ENCODE peak calls at places on chromosomes 12 and 14, in five cellular contexts. Z is right cardiac atrium, B is AG04449, P is foreskin fibroblast, U is stomach. E is an unnamed sample.

GRCh38 chr12:4032906-4033628 is 159.9 kb upstream of the PARP11 start:
- DNase-seq in B (no peak), U (no peak), Z (no peak), P (peak; percentile 74), E (no peak)

GRCh38 chr12:65603428-65604351 is 220.6 kb upstream of the HMGA2 start:
- DNase-seq in P (peak; percentile 89), U (peak; percentile 45), Z (no peak), B (peak; percentile 89), E (peak; percentile 92)

GRCh38 chr12:66417217-66417616 is 114.9 kb downstream of the HELB start:
- DNase-seq in B (no peak), Z (no peak), U (no peak), P (no peak), E (no peak)

GRCh38 chr12:51480978-51481377 is 56.3 kb downstream of the SLC4A8 start:
- DNase-seq in B (no peak), U (no peak), Z (no peak), P (no peak), E (no peak)

GRCh38 chr12:115922952-115923564 is 354.4 kb downstream of the MED13L start:
- DNase-seq in U (no peak), P (peak; percentile 21), Z (no peak), B (no peak), E (no peak)

GRCh38 chr12:93387780-93388179 is 10.1 kb downstream of the NUDT4 start:
- DNase-seq in B (no peak), P (peak; percentile 85), Z (no peak), U (no peak), E (no peak)

GRCh38 chr12:49692851-49693250 is 14.4 kb downstream of the FMNL3 start:
- DNase-seq in U (no peak), Z (no peak), P (no peak), B (no peak), E (no peak)

GRCh38 chr12:132285991-132286681 is 43.3 kb downstream of the GALNT9 start:
- DNase-seq in B (no peak), U (peak; percentile 48), P (peak; percentile 60), Z (peak; percentile 84), E (no peak)

GRCh38 chr12:65685514-65685913 is 138.8 kb upstream of the HMGA2 start:
- DNase-seq in Z (no peak), P (peak; percentile 88), B (no peak), U (no peak), E (peak; percentile 16)

GRCh38 chr12:117933545-117933944 is 35.2 kb downstream of the KSR2 start:
- DNase-seq in P (no peak), U (no peak), B (no peak), Z (no peak), E (no peak)

GRCh38 chr14:103594265-103594664 is 31.5 kb downstream of the COA8 start:
- DNase-seq in Z (no peak), B (no peak), U (no peak), P (peak; percentile 95), E (peak; percentile 25)

GRCh38 chr12:7078163-7078562 is 14.1 kb downstream of the C1R start:
- DNase-seq in Z (no peak), U (no peak), B (no peak), P (no peak), E (no peak)

GRCh38 chr14:58792421-58792820 is 154.7 kb downstream of the DACT1 start:
- DNase-seq in P (no peak), Z (no peak), B (no peak), U (no peak), E (no peak)

GRCh38 chr14:72518809-72519377 is 375.0 kb downstream of the DPF3 start:
- DNase-seq in Z (no peak), B (no peak), P (no peak), U (no peak), E (no peak)

GRCh38 chr12:49557917-49558215 is 10.1 kb downstream of the MCRS1 start:
- DNase-seq in Z (no peak), B (no peak), P (peak; percentile 27), U (no peak), E (no peak)

GRCh38 chr12:108826807-108827721 is 30.3 kb downstream of the SSH1 start:
- DNase-seq in B (no peak), Z (peak; percentile 56), U (no peak), P (peak; percentile 46), E (no peak)

GRCh38 chr14:72611956-72612500 is 281.9 kb downstream of the DPF3 start:
- DNase-seq in U (no peak), B (no peak), Z (no peak), P (no peak), E (no peak)

GRCh38 chr12:27554421-27555186 is 30.6 kb downstream of the PPFIBP1 start:
- DNase-seq in Z (peak; percentile 86), B (no peak), P (peak; percentile 74), U (no peak), E (no peak)

GRCh38 chr12:75944097-75944904 is 87.3 kb downstream of the PHLDA1 start:
- DNase-seq in P (peak; percentile 80), Z (no peak), B (peak; percentile 82), U (no peak), E (peak; percentile 76)

GRCh38 chr14:106564058-106564643 is 1037.8 kb downstream of the TMEM121 start:
- DNase-seq in B (no peak), U (no peak), Z (no peak), P (no peak), E (no peak)

GRCh38 chr12:108131035-108131434 is 1.9 kb downstream of the WSCD2 start:
- DNase-seq in P (no peak), Z (no peak), B (no peak), U (no peak), E (no peak)

GRCh38 chr12:19010726-19011125 is 118.8 kb upstream of the PLEKHA5 start:
- DNase-seq in P (no peak), U (no peak), B (no peak), Z (no peak), E (no peak)

GRCh38 chr12:25155031-25155576 is 39.9 kb downstream of the DNAI7 start:
- DNase-seq in Z (no peak), B (peak; percentile 37), U (no peak), P (peak; percentile 72), E (no peak)

GRCh38 chr12:43750814-43751213 is 7.8 kb downstream of the PUS7L start:
- DNase-seq in B (no peak), Z (no peak), P (no peak), U (no peak), E (no peak)

GRCh38 chr12:109553471-109553870 is 19.8 kb downstream of the MMAB start:
- DNase-seq in U (no peak), P (peak; percentile 27), Z (no peak), B (no peak), E (no peak)

GRCh38 chr12:19437996-19438395 is 1.3 kb upstream of the AEBP2 start:
- DNase-seq in U (no peak), B (no peak), Z (no peak), P (peak; percentile 33), E (no peak)

GRCh38 chr12:704516-705242 is 41.4 kb upstream of the NINJ2 start:
- DNase-seq in P (no peak), Z (no peak), U (no peak), B (no peak), E (no peak)

GRCh38 chr14:69398053-69398817 is at the start of the genes ERH and SLC39A9:
- DNase-seq in B (peak; percentile 83), P (peak; percentile 98), U (peak; percentile 96), Z (peak; percentile 98), E (peak; percentile 88)

GRCh38 chr12:96034631-96035282 is 630 bp downstream of the LTA4H start:
- DNase-seq in B (no peak), Z (peak; percentile 57), U (no peak), P (peak; percentile 57), E (no peak)

GRCh38 chr12:68613209-68613904 is 2.7 kb downstream of the RAP1B start:
- DNase-seq in U (no peak), Z (no peak), B (no peak), P (no peak), E (no peak)
- H3K4me3 ChIP-seq in U (peak overlapping the region; percentile 89), Z (peak overlapping the region; percentile 88), B (peak overlapping the region; percentile 84), P (peak overlapping the region; percentile 93), E (peak overlapping the region; percentile 84)

GRCh38 chr14:93643676-93644075 is 144.6 kb downstream of the PRIMA1 start:
- DNase-seq in B (no peak), U (no peak), Z (no peak), P (no peak), E (no peak)
- H3K4me3 ChIP-seq in B (no peak overlapping the region), U (no peak overlapping the region), Z (no peak overlapping the region), P (no peak overlapping the region), E (no peak overlapping the region)

GRCh38 chr14:93788557-93789365 is 476 bp upstream of the PRIMA1 start:
- DNase-seq in U (peak; percentile 58), B (no peak), P (peak; percentile 14), Z (peak; percentile 83), E (no peak)

GRCh38 chr14:93789366-93790130 is 1.3 kb upstream of the PRIMA1 start:
- DNase-seq in B (no peak), Z (no peak), U (no peak), P (no peak), E (no peak)

GRCh38 chr14:93785423-93785822 is 2.9 kb downstream of the PRIMA1 start:
- DNase-seq in P (no peak), B (no peak), U (no peak), Z (no peak), E (no peak)

GRCh38 chr14:93788307-93788556 is at the start of gene PRIMA1:
- DNase-seq in Z (no peak), P (no peak), B (no peak), U (no peak), E (no peak)

DNA sequence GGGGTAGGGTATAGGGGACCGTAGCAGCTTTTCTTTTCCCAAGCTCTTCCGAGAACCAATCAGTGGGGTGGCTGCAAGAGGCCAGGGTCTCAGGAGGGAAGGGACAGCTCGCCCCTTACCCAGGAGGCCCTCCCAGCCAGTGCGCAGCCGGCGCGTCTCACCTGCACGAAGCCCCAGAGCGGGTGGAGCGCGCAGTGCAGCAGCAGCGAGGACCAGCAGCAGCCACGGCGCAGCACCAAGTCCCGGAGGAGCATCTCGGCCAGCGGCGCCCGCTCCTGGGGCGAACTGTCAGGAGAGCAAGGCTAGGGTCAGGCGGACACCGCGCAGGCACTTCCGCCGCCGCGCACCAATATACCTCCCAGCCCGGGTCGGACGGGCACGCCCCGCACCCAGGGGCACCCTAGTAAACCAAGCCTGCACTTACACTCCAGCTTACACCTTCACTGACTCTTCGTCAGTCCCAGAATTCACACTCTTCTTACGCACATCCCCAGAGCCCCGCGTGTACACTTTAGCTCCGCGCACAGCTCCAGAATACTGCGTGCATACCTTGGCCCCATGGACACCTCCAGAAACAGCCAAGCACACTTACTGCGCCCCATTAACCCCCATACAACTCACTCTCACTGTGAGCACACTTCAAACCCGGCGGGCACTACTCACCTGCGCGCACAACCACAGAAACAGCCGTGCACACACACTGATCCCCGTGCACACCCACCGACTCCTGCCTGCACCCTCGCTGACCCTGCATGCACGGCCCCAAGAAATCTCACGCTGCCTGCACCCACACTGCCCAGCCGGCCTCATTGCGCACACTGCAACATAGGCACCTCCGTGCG is 599 bp downstream of the PRIMA1 start:
- DNase-seq in Z (no peak), U (no peak), P (no peak), B (no peak), E (no peak)
- H3K4me3 ChIP-seq in Z (peak overlapping the region; percentile 56), U (peak overlapping the region; percentile 68), P (no peak overlapping the region), B (no peak overlapping the region), E (no peak overlapping the region)

GRCh38 chr12:128367961-128368360 is 101.0 kb downstream of the TMEM132C start:
- DNase-seq in U (no peak), P (no peak), Z (no peak), B (no peak), E (no peak)

GRCh38 chr12:128365032-128365431 is 98.1 kb downstream of the TMEM132C start:
- DNase-seq in P (no peak), Z (no peak), U (no peak), B (no peak), E (no peak)

GRCh38 chr12:128365831-128366231 is 98.9 kb downstream of the TMEM132C start:
- DNase-seq in Z (peak; percentile 62), B (no peak), U (no peak), P (no peak), E (no peak)
- H3K4me3 ChIP-seq in Z (peak overlapping the region; percentile 38), B (no peak overlapping the region), U (peak overlapping the region; percentile 34), P (no peak overlapping the region), E (no peak overlapping the region)

E was measured in AG09309.